ENCODE peak calls at places on chromosomes 13 and 19, in eight cellular contexts. X, I, F, P, Z, B, Q and Y are unnamed samples.

GRCh38 chr13:109500146-109500773 is 286.1 kb downstream of the IRS2 start:
- ATAC-seq in X (peak), I (no peak), F (no peak), P (no peak), Z (no peak), B (no peak), Q (no peak), Y (no peak)

GRCh38 chr19:24060687-24061356 is 26.2 kb upstream of the ZNF254 start:
- ATAC-seq in X (no peak), I (no peak), F (no peak), P (no peak), Z (no peak), B (no peak), Q (no peak), Y (peak)

GRCh38 chr13:59337070-59337469 is 826.7 kb downstream of the DIAPH3 start:
- ATAC-seq in X (peak), I (no peak), F (peak), P (no peak), Z (no peak), B (peak), Q (no peak), Y (no peak)

GRCh38 chr19:47445937-47446402 is 25.7 kb downstream of the SLC8A2 start:
- ATAC-seq in X (peak), I (peak), F (peak), P (no peak), Z (peak), B (peak), Q (peak), Y (peak)

GRCh38 chr19:54482889-54483288 is 9.8 kb upstream of the CDC42EP5 start:
- ATAC-seq in X (no peak), I (no peak), F (no peak), P (no peak), Z (no peak), B (no peak), Q (no peak), Y (no peak)

GRCh38 chr13:41019578-41020347 is 647 bp upstream of the ELF1 start:
- ATAC-seq in X (no peak), I (no peak), F (peak), P (no peak), Z (no peak), B (no peak), Q (peak), Y (no peak)

GRCh38 chr19:31270897-31271568 is 78.2 kb downstream of the TSHZ3 start:
- ATAC-seq in X (no peak), I (no peak), F (peak), P (no peak), Z (peak), B (no peak), Q (no peak), Y (no peak)

GRCh38 chr13:44273991-44274810 is 99.4 kb upstream of the SERP2 start:
- ATAC-seq in X (peak), I (peak), F (peak), P (peak), Z (peak), B (peak), Q (peak), Y (peak)

GRCh38 chr13:32045963-32046785 is 14.6 kb downstream of the FRY start:
- ATAC-seq in X (peak), I (peak), F (peak), P (no peak), Z (peak), B (peak), Q (peak), Y (peak)

GRCh38 chr19:10000171-10000826 is 10.0 kb downstream of the COL5A3 start:
- ATAC-seq in X (peak), I (peak), F (peak), P (no peak), Z (peak), B (peak), Q (peak), Y (peak)

GRCh38 chr13:30668305-30668704 is 50.6 kb downstream of the USPL1 start:
- ATAC-seq in X (no peak), I (no peak), F (no peak), P (no peak), Z (no peak), B (no peak), Q (no peak), Y (no peak)

GRCh38 chr19:16739546-16739945 is 19.9 kb downstream of the NWD1 start:
- ATAC-seq in X (no peak), I (no peak), F (no peak), P (no peak), Z (no peak), B (no peak), Q (no peak), Y (no peak)

GRCh38 chr19:7478173-7478842 is 10.5 kb downstream of the PEX11G start:
- ATAC-seq in X (peak), I (no peak), F (no peak), P (peak), Z (peak), B (peak), Q (no peak), Y (peak)

GRCh38 chr13:48302920-48303330 is 626 bp upstream of the RB1 start:
- ATAC-seq in X (peak), I (no peak), F (no peak), P (no peak), Z (no peak), B (no peak), Q (peak), Y (no peak)

GRCh38 chr13:43728411-43728810 is 58.4 kb downstream of the ENOX1 start:
- ATAC-seq in X (no peak), I (no peak), F (no peak), P (no peak), Z (no peak), B (no peak), Q (no peak), Y (no peak)

GRCh38 chr19:17654993-17655392 is 33.2 kb downstream of the UNC13A start:
- ATAC-seq in X (no peak), I (no peak), F (no peak), P (no peak), Z (peak), B (no peak), Q (no peak), Y (no peak)

GRCh38 chr13:98370806-98371553 is 193.9 kb upstream of the RNF113B start:
- ATAC-seq in X (peak), I (no peak), F (peak), P (no peak), Z (no peak), B (peak), Q (peak), Y (peak)

GRCh38 chr13:73138967-73139491 is 80.2 kb downstream of the KLF5 start:
- ATAC-seq in X (no peak), I (no peak), F (no peak), P (no peak), Z (no peak), B (no peak), Q (peak), Y (no peak)

GRCh38 chr13:26688286-26688685 is 72.3 kb downstream of the GPR12 start:
- ATAC-seq in X (no peak), I (no peak), F (no peak), P (no peak), Z (no peak), B (no peak), Q (no peak), Y (no peak)

GRCh38 chr13:44800626-44801025 is 188.6 kb downstream of the NUFIP1 start:
- ATAC-seq in X (peak), I (no peak), F (no peak), P (no peak), Z (no peak), B (no peak), Q (no peak), Y (no peak)

GRCh38 chr13:59261928-59262488 is 901.7 kb downstream of the DIAPH3 start:
- ATAC-seq in X (no peak), I (no peak), F (peak), P (no peak), Z (no peak), B (no peak), Q (no peak), Y (no peak)

GRCh38 chr19:42589792-42590191 is 4.9 kb downstream of the CEACAM8 start:
- ATAC-seq in X (no peak), I (no peak), F (no peak), P (no peak), Z (no peak), B (no peak), Q (no peak), Y (no peak)

GRCh38 chr19:1987197-1988187 is 28.0 kb downstream of the BTBD2 start:
- ATAC-seq in X (no peak), I (no peak), F (no peak), P (no peak), Z (peak), B (no peak), Q (peak), Y (no peak)

GRCh38 chr13:106701810-106702341 is 133.9 kb upstream of the ARGLU1 start:
- ATAC-seq in X (peak), I (no peak), F (peak), P (peak), Z (no peak), B (peak), Q (peak), Y (no peak)

GRCh38 chr19:42627916-42628315 is 33.2 kb upstream of the CEACAM8 start:
- ATAC-seq in X (no peak), I (no peak), F (no peak), P (no peak), Z (no peak), B (no peak), Q (no peak), Y (no peak)

GRCh38 chr19:3573162-3573857 is 566 bp downstream of the HMG20B start:
- ATAC-seq in X (no peak), I (peak), F (peak), P (peak), Z (peak), B (peak), Q (peak), Y (peak)

GRCh38 chr13:35621989-35622388 is 145.5 kb upstream of the MAB21L1 start:
- ATAC-seq in X (no peak), I (no peak), F (no peak), P (no peak), Z (no peak), B (no peak), Q (no peak), Y (no peak)

GRCh38 chr19:39405930-39406655 is 554 bp upstream of the ZFP36 start:
- ATAC-seq in X (peak), I (peak), F (no peak), P (no peak), Z (peak), B (no peak), Q (no peak), Y (no peak)

GRCh38 chr19:57633832-57634131 is 814 bp downstream of the ZNF211 start:
- ATAC-seq in X (peak), I (no peak), F (no peak), P (no peak), Z (no peak), B (peak), Q (peak), Y (no peak)

GRCh38 chr13:55613429-55614187 is 1527.1 kb upstream of the PRR20A start:
- ATAC-seq in X (no peak), I (no peak), F (no peak), P (no peak), Z (no peak), B (no peak), Q (no peak), Y (no peak)

GRCh38 chr13:98175823-98176222 is 1.2 kb downstream of the RNF113B start:
- ATAC-seq in X (no peak), I (no peak), F (no peak), P (no peak), Z (no peak), B (no peak), Q (no peak), Y (no peak)

GRCh38 chr19:43447655-43448054 is 17.8 kb downstream of the LYPD3 start:
- ATAC-seq in X (no peak), I (no peak), F (no peak), P (no peak), Z (no peak), B (no peak), Q (no peak), Y (no peak)

GRCh38 chr19:10552596-10553053 is 8.9 kb downstream of the ATG4D start:
- ATAC-seq in X (peak), I (peak), F (no peak), P (no peak), Z (no peak), B (peak), Q (peak), Y (no peak)

GRCh38 chr19:53980553-53981407 is 10.7 kb upstream of the CACNG6 start:
- ATAC-seq in X (no peak), I (no peak), F (no peak), P (no peak), Z (no peak), B (no peak), Q (no peak), Y (peak)

GRCh38 chr19:9741476-9742171 is 26.9 kb downstream of the ZNF846 start:
- ATAC-seq in X (no peak), I (no peak), F (no peak), P (no peak), Z (no peak), B (no peak), Q (no peak), Y (no peak)

GRCh38 chr13:27170221-27170520 is 1.4 kb downstream of the USP12 start:
- ATAC-seq in X (no peak), I (no peak), F (no peak), P (no peak), Z (peak), B (no peak), Q (no peak), Y (no peak)

GRCh38 chr13:40878823-40879222 is 89.4 kb downstream of the SLC25A15 start:
- ATAC-seq in X (no peak), I (no peak), F (peak), P (no peak), Z (no peak), B (peak), Q (no peak), Y (no peak)

GRCh38 chr13:105207586-105208293 is 1327.7 kb downstream of the EFNB2 start:
- ATAC-seq in X (no peak), I (no peak), F (no peak), P (no peak), Z (no peak), B (no peak), Q (no peak), Y (no peak)